ENCODE peak calls at places on chromosomes 16 and 17, in nine cellular contexts. R, Q, P, Z, X, W, I, L and J are unnamed samples. For H3K9me3, the result is how much of the 10 kb centered on the place peaks cover.

GRCh38 chr16:9012848-9013507 is 49.3 kb upstream of the USP7 start:
- DNase-seq in Z (no peak), W (no peak), P (no peak), R (no peak), X (no peak), Q (no peak), I (no peak), L (no peak), J (no peak)

GRCh38 chr17:40025991-40026815 is 11.0 kb downstream of the CSF3 start:
- DNase-seq in W (no peak), I (no peak), X (no peak), Z (no peak), P (no peak), Q (no peak), L (no peak), R (no peak), J (no peak)

GRCh38 chr17:79118924-79119323 is 44.3 kb downstream of the ENGASE start:
- DNase-seq in L (no peak), I (no peak), R (no peak), P (no peak), W (no peak), Q (no peak), X (no peak), Z (no peak), J (no peak)

GRCh38 chr17:61463068-61463980 is 11.1 kb downstream of the TBX4 start:
- DNase-seq in R (no peak), P (no peak), Z (no peak), Q (no peak), L (no peak), X (no peak), W (no peak), I (no peak), J (no peak)

GRCh38 chr17:9199474-9200196 is 178.3 kb downstream of the NTN1 start:
- DNase-seq in I (no peak), Q (no peak), L (no peak), Z (peak), P (no peak), R (no peak), X (peak), W (no peak), J (no peak)

GRCh38 chr16:57245472-57246113 is 534 bp downstream of the ARL2BP start:
- DNase-seq in W (no peak), R (peak), X (no peak), Z (peak), P (no peak), L (no peak), Q (peak), I (no peak), J (peak)

GRCh38 chr17:42692489-42692888 is 10.2 kb downstream of the CNTNAP1 start:
- DNase-seq in Z (no peak), X (no peak), W (no peak), Q (no peak), L (no peak), I (no peak), R (no peak), P (no peak), J (no peak)

GRCh38 chr16:86387461-86388440 is 122.6 kb upstream of the FOXF1 start:
- DNase-seq in Z (no peak), I (no peak), R (no peak), Q (no peak), W (peak), X (no peak), L (peak), P (no peak), J (no peak)

GRCh38 chr17:76727745-76728456 is 1.3 kb downstream of the METTL23 start:
- DNase-seq in W (no peak), L (no peak), Q (peak), I (no peak), Z (no peak), P (no peak), X (peak), R (peak), J (no peak)

GRCh38 chr17:64306850-64307463 is 43.9 kb upstream of the TEX2 start:
- DNase-seq in Z (peak), X (peak), Q (peak), L (peak), I (no peak), R (peak), W (peak), P (peak), J (peak)

GRCh38 chr17:77436058-77436442 is 295.3 kb downstream of the SEC14L1 start:
- DNase-seq in I (no peak), P (no peak), W (no peak), Q (no peak), X (no peak), R (no peak), Z (peak), L (no peak), J (no peak)

GRCh38 chr16:74309789-74310781 is 13.5 kb downstream of the PSMD7 start:
- DNase-seq in I (no peak), X (no peak), P (peak), W (peak), Q (no peak), L (peak), Z (no peak), R (peak), J (no peak)

GRCh38 chr17:63911657-63912100 is 621 bp upstream of the CSHL1 start:
- DNase-seq in P (no peak), Q (peak), W (no peak), L (peak), I (no peak), R (peak), X (no peak), Z (no peak), J (no peak)

GRCh38 chr17:38748329-38749221 is at the start of gene PCGF2:
- DNase-seq in Z (peak), X (peak), P (peak), L (peak), Q (peak), R (peak), I (peak), W (peak), J (peak)

GRCh38 chr17:69466905-69467630 is 52.6 kb downstream of the MAP2K6 start:
- DNase-seq in P (no peak), L (peak), W (no peak), Z (no peak), Q (no peak), R (peak), I (no peak), X (no peak), J (no peak)

GRCh38 chr17:82924812-82925211 is 85.0 kb upstream of the ZNF750 start:
- DNase-seq in X (no peak), R (peak), W (no peak), Q (no peak), L (no peak), I (no peak), Z (peak), P (no peak), J (no peak)

GRCh38 chr17:82775033-82775823 is 23.4 kb downstream of the TBCD start:
- DNase-seq in Z (peak), R (peak), P (peak), X (peak), I (peak), W (no peak), Q (peak), L (peak), J (peak)

GRCh38 chr16:86041807-86042206 is 142.8 kb downstream of the IRF8 start:
- DNase-seq in Q (no peak), X (no peak), W (no peak), I (no peak), P (no peak), R (no peak), L (no peak), Z (no peak), J (no peak)

GRCh38 chr17:39462644-39463375 is 1.5 kb downstream of the CDK12 start:
- DNase-seq in Z (no peak), W (no peak), X (peak), R (peak), I (no peak), P (no peak), L (peak), Q (peak), J (no peak)

GRCh38 chr17:1484586-1485310 is 7.7 kb downstream of the MYO1C start:
- DNase-seq in R (peak), Q (peak), Z (peak), X (peak), P (no peak), W (no peak), L (peak), I (no peak), J (peak)

GRCh38 chr16:80114699-80115098 is 426.1 kb upstream of the DYNLRB2 start:
- DNase-seq in I (no peak), P (no peak), R (no peak), L (no peak), X (no peak), W (no peak), Q (no peak), Z (no peak), J (no peak)

GRCh38 chr16:89268987-89269735 is 51.7 kb downstream of the ZNF778 start:
- DNase-seq in P (peak), I (no peak), R (no peak), X (no peak), W (no peak), Z (no peak), Q (no peak), L (no peak), J (no peak)

GRCh38 chr16:72425571-72426341 is 253.8 kb upstream of the PMFBP1 start:
- DNase-seq in X (no peak), L (no peak), I (no peak), Z (no peak), P (no peak), R (no peak), W (no peak), Q (no peak), J (no peak)

GRCh38 chr17:71985111-71986039 is 135.4 kb upstream of the SOX9 start:
- DNase-seq in X (no peak), Z (no peak), Q (no peak), W (no peak), R (no peak), P (no peak), L (no peak), I (no peak), J (no peak)

GRCh38 chr16:30949655-30950515 is 1.0 kb downstream of the ORAI3 start:
- DNase-seq in L (peak), I (peak), Q (peak), P (peak), W (no peak), Z (peak), X (peak), R (peak), J (peak)

GRCh38 chr17:19447085-19447583 is 36.1 kb downstream of the RNF112 start:
- DNase-seq in Q (peak), Z (peak), L (peak), I (peak), R (peak), W (peak), X (no peak), P (peak), J (peak)

GRCh38 chr17:50326831-50327364 is 19.0 kb upstream of the XYLT2 start:
- DNase-seq in P (no peak), L (no peak), I (no peak), R (no peak), Z (no peak), Q (no peak), X (no peak), W (no peak), J (no peak)

GRCh38 chr16:56606688-56607618 is 1.4 kb upstream of the MT2A start:
- DNase-seq in P (peak), L (peak), I (peak), Z (peak), W (peak), X (peak), Q (peak), R (peak), J (peak)

GRCh38 chr16:59552164-59552563 is 818.0 kb upstream of the GOT2 start:
- DNase-seq in R (no peak), Q (no peak), Z (no peak), X (no peak), W (no peak), L (peak), P (no peak), I (no peak), J (no peak)

GRCh38 chr16:1592446-1592845 is 19.4 kb downstream of the IFT140 start:
- DNase-seq in R (no peak), Q (no peak), W (no peak), X (no peak), I (no peak), P (no peak), L (no peak), Z (no peak), J (no peak)

GRCh38 chr17:21539146-21539545 is 153.2 kb upstream of the KCNJ18 start:
- DNase-seq in P (no peak), Q (no peak), I (no peak), L (no peak), X (no peak), W (no peak), Z (no peak), R (no peak), J (no peak)

GRCh38 chr17:37094391-37094790 is 145.6 kb downstream of the AATF start:
- DNase-seq in Q (no peak), R (no peak), X (no peak), Z (no peak), P (no peak), I (no peak), W (no peak), L (no peak), J (no peak)

GRCh38 chr16:89037261-89038152 is 56.1 kb upstream of the ACSF3 start:
- DNase-seq in Q (no peak), R (peak), X (peak), P (no peak), Z (peak), W (no peak), I (no peak), L (peak), J (no peak)

GRCh38 chr16:30785126-30786106 is 1.6 kb downstream of the ZNF629 start:
- DNase-seq in W (no peak), P (peak), X (no peak), Q (no peak), L (no peak), R (no peak), I (no peak), Z (no peak), J (no peak)

GRCh38 chr17:60741031-60741430 is 63.4 kb downstream of the BCAS3 start:
- DNase-seq in L (no peak), X (no peak), Z (no peak), I (no peak), R (no peak), Q (no peak), P (no peak), W (no peak), J (no peak)

GRCh38 chr16:31135535-31136286 is at the start of gene PRSS8:
- DNase-seq in L (no peak), Q (peak), R (peak), X (peak), Z (no peak), P (no peak), W (no peak), I (no peak), J (peak)

GRCh38 chr17:66422181-66422580 is 119.8 kb downstream of the PRKCA start:
- DNase-seq in X (no peak), Z (no peak), I (no peak), L (peak), P (no peak), R (no peak), Q (no peak), W (no peak), J (no peak)

GRCh38 chr16:72927199-72928088 is 120.5 kb downstream of the ZFHX3 start:
- DNase-seq in X (no peak), R (peak), W (peak), Q (peak), Z (no peak), I (no peak), P (peak), L (peak), J (peak)

GRCh38 chr17:74749262-74750038 is 1.0 kb downstream of the NHERF1 start:
- DNase-seq in Z (no peak), X (peak), R (no peak), Q (peak), L (no peak), W (no peak), I (no peak), P (peak), J (no peak)

GRCh38 chr17:74746922-74747321 is 1.5 kb upstream of the NHERF1 start:
- DNase-seq in R (no peak), P (no peak), Q (no peak), L (no peak), I (no peak), X (peak), W (no peak), Z (no peak), J (no peak)

GRCh38 chr17:74750039-74750326 is 1.6 kb downstream of the NHERF1 start:
- DNase-seq in X (no peak), I (no peak), P (no peak), Z (no peak), Q (no peak), R (no peak), L (no peak), W (no peak), J (no peak)

GRCh38 chr17:74748279-74748528 is 224 bp upstream of the NHERF1 start:
- DNase-seq in X (no peak), Z (peak), L (no peak), P (no peak), Q (no peak), W (no peak), I (no peak), R (no peak), J (no peak)

DNA sequence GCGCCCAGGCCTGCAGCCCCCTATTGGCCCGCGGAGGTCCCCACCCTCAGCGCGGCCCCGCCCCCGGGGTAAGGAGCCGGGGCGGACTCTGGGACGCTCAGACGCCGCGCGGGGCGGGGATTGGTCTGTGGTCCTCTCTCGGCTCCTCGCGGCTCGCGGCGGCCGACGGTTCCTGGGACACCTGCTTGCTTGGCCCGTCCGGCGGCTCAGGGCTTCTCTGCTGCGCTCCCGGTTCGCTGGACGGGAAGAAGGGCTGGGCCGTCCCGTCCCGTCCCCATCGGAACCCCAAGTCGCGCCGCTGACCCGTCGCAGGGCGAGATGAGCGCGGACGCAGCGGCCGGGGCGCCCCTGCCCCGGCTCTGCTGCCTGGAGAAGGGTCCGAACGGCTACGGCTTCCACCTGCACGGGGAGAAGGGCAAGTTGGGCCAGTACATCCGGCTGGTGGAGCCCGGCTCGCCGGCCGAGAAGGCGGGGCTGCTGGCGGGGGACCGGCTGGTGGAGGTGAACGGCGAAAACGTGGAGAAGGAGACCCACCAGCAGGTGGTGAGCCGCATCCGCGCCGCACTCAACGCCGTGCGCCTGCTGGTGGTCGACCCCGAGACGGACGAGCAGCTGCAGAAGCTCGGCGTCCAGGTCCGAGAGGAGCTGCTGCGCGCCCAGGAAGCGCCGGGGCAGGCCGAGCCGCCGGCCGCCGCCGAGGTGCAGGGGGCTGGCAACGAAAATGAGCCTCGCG is at the start of gene NHERF1:
- DNase-seq in W (peak), Z (no peak), X (peak), P (peak), I (peak), L (peak), Q (peak), R (peak), J (peak)
- TF ChIP-seq CTCF in W (peak), Z (peak), X (no peak), P (peak), I (peak), L (no peak), Q (no peak), R (peak), J (no peak)

DNA sequence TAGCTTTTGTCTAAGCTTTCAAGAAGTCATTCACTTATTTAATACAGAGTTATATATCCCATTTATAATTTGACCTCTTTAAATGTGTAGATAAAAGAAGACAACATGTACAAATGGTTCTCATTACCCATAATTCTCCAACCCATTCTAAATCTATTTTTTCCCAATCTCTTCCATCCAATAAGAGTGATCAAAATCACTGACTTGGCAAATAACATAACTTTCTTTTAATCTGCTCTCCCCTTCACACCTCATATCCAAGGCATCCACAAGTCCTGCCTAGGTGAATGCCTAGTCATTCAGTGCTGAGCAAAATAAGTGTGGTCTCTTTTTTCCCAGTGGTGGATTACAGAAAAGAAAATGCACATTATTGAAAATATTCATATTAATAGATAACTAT is 1231.1 kb downstream of the CDH11 start:
- DNase-seq in Z (no peak), L (no peak), R (no peak), Q (no peak), W (no peak), X (no peak), I (no peak), P (no peak), J (no peak)
- H3K9me3 ChIP-seq in Z (under half), L (under half), R (under half), Q (under half), W (under half), X (under half), I (under half), P (under half), J (under half)

GRCh38 chr16:67349172-67349571 is 22.6 kb downstream of the LRRC36 start:
- DNase-seq in L (peak), Z (no peak), P (no peak), I (no peak), Q (no peak), W (no peak), R (no peak), X (no peak), J (no peak)
- TF ChIP-seq CTCF in L (peak), Z (peak), P (peak), I (peak), Q (peak), W (peak), R (peak), X (no peak), J (no peak)

GRCh38 chr16:82843606-82844271 is 217.0 kb downstream of the CDH13 start:
- DNase-seq in L (no peak), I (no peak), Z (no peak), W (no peak), X (no peak), R (no peak), Q (no peak), P (no peak), J (no peak)
- H3K9me3 ChIP-seq in L (under half), I (under half), Z (under half), W (under half), X (under half), R (under half), Q (under half), P (under half), J (under half)

DNA sequence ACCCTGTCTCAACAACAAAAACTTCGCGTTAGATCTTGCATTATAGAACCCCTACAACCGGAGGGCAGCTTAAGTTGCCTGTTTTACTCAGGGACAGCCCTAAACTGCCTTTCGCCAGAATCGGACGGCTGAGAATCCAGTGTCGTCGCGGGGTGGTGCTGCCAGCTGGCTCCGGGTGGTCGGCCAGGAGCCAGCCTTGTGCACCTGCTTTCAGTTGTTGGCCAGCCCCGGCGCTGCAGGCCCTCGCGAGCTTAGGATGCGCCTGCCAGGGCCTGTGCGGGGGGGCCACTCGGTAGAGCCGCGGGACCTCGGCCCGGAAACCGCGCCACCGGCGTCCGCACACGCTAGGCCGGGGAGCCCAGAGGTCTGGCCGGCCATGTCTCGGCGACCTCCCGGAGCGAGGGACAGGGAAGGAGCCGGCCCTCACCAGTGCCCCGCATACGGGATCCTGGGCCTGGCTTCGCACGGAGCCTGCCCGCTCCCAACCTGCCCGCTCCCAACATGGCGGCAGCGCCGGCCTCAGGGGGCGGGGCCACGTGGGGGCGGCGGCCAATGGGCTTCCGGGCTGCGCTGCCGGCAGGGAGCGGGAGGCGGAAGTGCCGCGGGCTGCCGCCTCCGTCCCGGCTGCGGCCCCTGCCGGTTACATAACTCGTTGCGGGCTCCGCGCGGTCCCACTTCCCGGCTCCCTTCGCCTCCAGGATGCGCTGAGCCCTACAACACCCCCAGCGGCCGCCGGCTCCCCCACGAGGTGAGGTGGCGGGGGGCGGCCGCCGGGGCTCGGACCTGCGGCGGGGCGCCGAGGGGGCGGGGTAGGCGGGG is 14.2 kb downstream of the NAA60 start:
- DNase-seq in Z (peak), Q (peak), R (peak), L (peak), I (peak), W (peak), P (peak), X (peak), J (peak)
- TF ChIP-seq CTCF in Z (peak), Q (no peak), R (peak), L (peak), I (peak), W (peak), P (peak), X (peak), J (peak)